ENCODE peak calls at places on chromosomes 7 and 10, in seven cellular contexts. W, C, D, H, S, U and A are unnamed samples.

GRCh38 chr7:64951250-64951848 is 39.5 kb downstream of the ZNF117 start:
- DNase-seq in W (no peak), C (no peak), D (no peak), H (peak), S (no peak), U (peak), A (peak)

GRCh38 chr10:26274391-26274790 is 57.8 kb downstream of the GAD2 start:
- DNase-seq in W (no peak), C (no peak), D (peak), H (no peak), S (no peak), U (no peak), A (no peak)

GRCh38 chr7:66452165-66452564 is 176.5 kb upstream of the KCTD7 start:
- DNase-seq in W (no peak), C (no peak), D (no peak), H (no peak), S (no peak), U (no peak), A (peak)

GRCh38 chr10:89369142-89370105 is 8.4 kb upstream of the IFIT1B start:
- DNase-seq in W (no peak), C (no peak), D (no peak), H (peak), S (no peak), U (peak), A (peak)

GRCh38 chr7:27875832-27876231 is 135.9 kb downstream of the TAX1BP1 start:
- DNase-seq in W (no peak), C (no peak), D (no peak), H (no peak), S (no peak), U (no peak), A (no peak)

GRCh38 chr10:31304261-31304970 is 14.6 kb upstream of the ZEB1 start:
- DNase-seq in W (no peak), C (no peak), D (no peak), H (no peak), S (no peak), U (peak), A (peak)

GRCh38 chr10:106487726-106488125 is 676.8 kb downstream of the SORCS1 start:
- DNase-seq in W (no peak), C (no peak), D (no peak), H (no peak), S (no peak), U (no peak), A (no peak)

GRCh38 chr7:150756858-150757257 is 19.6 kb downstream of the GIMAP5 start:
- DNase-seq in W (no peak), C (no peak), D (no peak), H (peak), S (no peak), U (peak), A (peak)

GRCh38 chr7:142440219-142441073 is 182.6 kb upstream of the PRSS58 start:
- DNase-seq in W (no peak), C (no peak), D (no peak), H (no peak), S (peak), U (peak), A (peak)

GRCh38 chr7:110977127-110977776 is 113.7 kb upstream of the LRRN3 start:
- DNase-seq in W (no peak), C (no peak), D (no peak), H (peak), S (no peak), U (no peak), A (no peak)

GRCh38 chr7:158993591-158993990 is 137.2 kb downstream of the DYNC2I1 start:
- DNase-seq in W (no peak), C (no peak), D (no peak), H (no peak), S (no peak), U (no peak), A (no peak)

GRCh38 chr7:158989006-158989405 is 132.6 kb downstream of the DYNC2I1 start:
- DNase-seq in W (no peak), C (no peak), D (no peak), H (no peak), S (no peak), U (no peak), A (no peak)

GRCh38 chr7:158992759-158993158 is 136.4 kb downstream of the DYNC2I1 start:
- DNase-seq in W (no peak), C (no peak), D (no peak), H (no peak), S (no peak), U (no peak), A (no peak)

GRCh38 chr7:158994687-158995086 is 138.3 kb downstream of the DYNC2I1 start:
- DNase-seq in W (no peak), C (no peak), D (no peak), H (no peak), S (no peak), U (no peak), A (no peak)

DNA sequence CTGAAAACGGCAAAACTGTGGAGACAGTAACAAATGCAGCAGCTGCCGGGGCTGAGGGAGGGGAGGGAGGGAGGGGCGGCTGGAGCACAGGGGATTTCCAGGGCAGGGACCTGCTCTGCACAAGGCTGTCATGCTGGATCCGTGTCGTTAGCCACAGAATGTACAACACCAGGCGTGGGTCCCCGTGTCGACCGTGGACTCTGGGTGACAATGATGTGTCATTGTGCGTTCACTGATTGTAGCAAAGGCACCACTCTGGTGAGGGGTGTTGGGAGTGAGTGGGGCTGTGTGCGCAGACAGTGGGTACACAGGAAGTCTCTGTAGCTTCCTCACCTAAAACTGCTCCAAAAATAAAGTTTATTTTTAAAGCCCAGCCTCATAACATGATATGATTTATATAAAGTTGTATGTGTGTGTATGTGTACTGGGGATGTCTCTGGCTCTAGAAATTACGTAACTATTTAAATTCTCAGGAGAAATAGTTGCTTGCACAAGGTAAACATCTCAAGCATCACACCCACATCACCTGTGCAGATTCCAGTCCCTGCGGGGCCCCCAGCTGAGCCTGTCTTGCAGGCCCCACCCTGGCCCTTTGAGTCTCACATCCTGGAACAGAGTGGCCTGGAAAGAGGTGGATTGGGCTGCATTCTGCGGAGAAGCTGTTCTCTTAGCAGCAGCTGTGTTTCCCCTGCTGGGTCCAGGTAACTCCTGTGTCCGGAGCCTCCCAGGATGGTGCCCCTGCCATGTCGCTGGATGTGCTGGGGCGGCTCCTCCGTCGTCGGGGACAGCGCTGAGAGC is 135.7 kb downstream of the DYNC2I1 start:
- DNase-seq in W (no peak), C (no peak), D (no peak), H (peak), S (no peak), U (no peak), A (no peak)
- H3K4me3 ChIP-seq in W (no peak), C (no peak), D (no peak), H (no peak), S (no peak), U (no peak), A (no peak)

DNA sequence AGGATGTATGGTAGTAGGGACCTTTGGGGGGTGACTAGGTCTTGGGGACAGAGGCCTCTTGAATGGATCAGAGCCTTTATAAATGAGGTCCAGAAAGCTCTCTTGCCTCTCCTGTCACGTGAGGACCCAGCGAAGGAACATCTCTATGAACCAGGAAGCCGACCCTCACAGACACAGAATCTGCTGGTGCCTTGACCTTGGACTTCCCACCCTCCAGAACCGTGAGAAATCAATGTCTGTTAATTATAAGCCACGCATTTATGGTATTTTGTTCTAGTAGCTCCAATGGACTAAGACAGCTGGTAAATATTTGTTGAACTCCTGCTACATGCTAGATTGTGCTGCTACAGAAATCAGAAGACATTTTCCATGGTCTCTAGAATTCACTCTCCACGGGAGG is 276.9 kb downstream of the SFMBT2 start:
- DNase-seq in W (no peak), C (no peak), D (no peak), H (no peak), S (no peak), U (no peak), A (no peak)
- H3K4me3 ChIP-seq in W (no peak), C (no peak), D (no peak), H (no peak), S (no peak), U (no peak), A (no peak)

GRCh38 chr7:121001932-121002754 is 13.6 kb downstream of the CPED1 start:
- DNase-seq in W (no peak), C (no peak), D (no peak), H (no peak), S (no peak), U (peak), A (no peak)

GRCh38 chr7:120998525-120998924 is 10.0 kb downstream of the CPED1 start:
- DNase-seq in W (no peak), C (no peak), D (no peak), H (no peak), S (no peak), U (no peak), A (no peak)

GRCh38 chr7:121001234-121001633 is 12.7 kb downstream of the CPED1 start:
- DNase-seq in W (no peak), C (no peak), D (no peak), H (no peak), S (no peak), U (no peak), A (no peak)

GRCh38 chr7:120998996-120999565 is 10.6 kb downstream of the CPED1 start:
- DNase-seq in W (no peak), C (no peak), D (no peak), H (no peak), S (no peak), U (no peak), A (no peak)

DNA sequence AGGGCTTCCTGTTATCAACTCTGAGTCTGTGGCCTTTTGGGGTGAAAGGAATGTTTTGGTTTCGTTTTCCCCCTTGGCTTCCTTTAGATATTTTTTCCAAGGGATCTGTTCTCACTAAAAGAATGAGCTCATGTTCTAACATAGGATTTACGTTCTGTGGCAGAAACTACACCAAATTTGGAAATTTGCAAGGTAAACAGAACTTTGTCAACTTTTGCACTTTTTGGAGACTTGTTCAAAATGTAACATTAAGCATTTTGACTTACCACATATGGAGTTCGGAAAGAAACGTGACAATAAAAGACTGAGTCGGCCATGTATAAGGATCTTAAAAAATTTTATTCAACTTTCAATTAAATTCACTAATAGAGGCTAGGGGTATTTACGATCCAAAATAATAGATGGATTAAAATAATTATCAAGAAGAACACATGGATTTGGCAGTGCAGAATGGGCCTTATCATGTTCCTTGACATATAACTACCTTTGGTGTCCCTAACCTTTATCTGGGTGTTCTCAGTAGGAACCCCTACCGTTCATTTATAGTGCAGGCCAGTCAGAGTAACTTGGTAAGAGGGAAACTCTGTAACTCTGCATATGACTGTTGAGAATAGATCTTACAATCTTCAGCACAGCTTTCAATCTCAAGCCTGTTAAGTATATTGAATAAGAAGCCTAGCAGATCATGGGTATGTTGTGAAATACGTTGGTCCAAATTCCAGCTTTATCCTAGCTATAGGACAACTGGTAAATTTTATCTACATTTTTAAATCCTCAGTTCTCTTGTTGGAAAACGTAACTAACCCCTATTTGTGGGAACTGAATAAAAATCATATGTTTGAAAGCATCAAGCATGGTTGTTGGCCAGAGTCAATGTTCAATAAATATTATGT is 11.8 kb downstream of the CPED1 start:
- DNase-seq in W (no peak), C (no peak), D (no peak), H (no peak), S (no peak), U (peak), A (peak)
- H3K4me3 ChIP-seq in W (no peak), C (no peak), D (no peak), H (no peak), S (peak), U (peak), A (peak)

GRCh38 chr7:90213521-90213920 is 2.0 kb downstream of the STEAP2 start:
- DNase-seq in W (no peak), C (no peak), D (no peak), H (no peak), S (no peak), U (no peak), A (no peak)
- H3K4me3 ChIP-seq in W (no peak), C (no peak), D (no peak), H (no peak), S (no peak), U (peak), A (no peak)

DNA sequence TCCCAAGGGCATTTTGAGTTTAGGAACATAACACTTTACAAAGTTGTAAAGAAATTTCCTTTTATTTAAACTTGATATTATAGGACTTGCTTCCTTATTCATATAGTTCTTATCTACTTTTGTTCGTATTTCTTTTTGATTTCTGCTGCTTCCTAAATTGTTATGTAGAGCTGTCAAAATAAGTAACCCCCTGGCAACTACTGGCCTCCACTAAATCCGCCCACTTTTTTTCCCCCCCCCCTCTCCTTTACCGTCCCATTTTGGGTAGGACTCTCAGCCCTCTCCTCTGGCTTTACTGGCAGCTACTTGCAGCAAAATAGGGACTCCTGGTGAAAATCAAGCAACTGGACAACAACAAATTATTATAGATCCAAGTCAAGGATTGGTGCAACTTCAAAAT is 1.1 kb downstream of the SP4 start:
- DNase-seq in W (no peak), C (no peak), D (no peak), H (no peak), S (no peak), U (no peak), A (no peak)
- H3K4me3 ChIP-seq in W (peak), C (peak), D (no peak), H (peak), S (peak), U (peak), A (peak)

GRCh38 chr10:126876456-126876855 is 28.8 kb upstream of the DOCK1 start:
- DNase-seq in W (no peak), C (no peak), D (no peak), H (no peak), S (no peak), U (no peak), A (no peak)
- H3K4me3 ChIP-seq in W (no peak), C (no peak), D (no peak), H (no peak), S (no peak), U (no peak), A (no peak)

DNA sequence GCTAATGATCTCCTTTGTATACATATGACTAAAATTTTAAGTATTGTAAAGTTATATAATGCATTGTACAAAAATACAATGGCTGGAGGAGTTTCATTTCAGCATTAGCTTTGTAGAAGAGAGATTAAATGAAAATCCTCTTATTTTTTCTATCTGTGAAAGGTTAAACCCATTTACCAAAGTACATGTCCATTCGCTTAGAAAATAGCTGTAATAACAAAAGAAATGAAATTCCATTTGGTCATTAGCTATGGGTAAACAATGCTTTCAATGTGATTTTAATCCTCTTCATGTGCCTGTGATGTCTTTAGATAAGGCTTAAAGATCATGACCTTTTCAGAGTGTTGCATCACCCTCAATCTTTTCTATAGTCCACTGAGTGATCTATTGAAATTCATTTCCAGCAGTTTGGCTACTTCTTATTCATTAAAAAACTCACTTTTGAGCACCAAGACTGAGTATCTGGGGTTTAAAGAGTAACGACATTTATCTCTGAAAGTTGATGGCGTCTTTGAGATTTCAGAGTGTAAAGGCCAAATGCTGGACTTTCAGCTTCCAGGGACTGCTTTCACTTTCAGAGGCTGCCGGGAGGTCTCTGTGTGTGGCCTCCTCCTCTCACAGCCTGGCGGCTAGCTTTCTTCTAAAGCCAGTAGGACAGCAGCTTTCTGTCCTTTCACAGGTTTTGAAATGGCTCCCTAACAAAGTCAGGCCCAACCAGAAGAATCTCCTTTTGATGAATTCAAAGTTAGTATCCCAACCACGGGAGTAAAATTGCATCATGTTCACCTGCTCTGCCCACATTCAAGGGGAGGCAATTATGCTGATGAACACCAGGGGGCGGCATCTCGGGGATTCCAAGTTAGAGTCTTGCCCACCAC is 701.4 kb upstream of the COBL start:
- DNase-seq in W (no peak), C (peak), D (peak), H (no peak), S (no peak), U (no peak), A (no peak)
- H3K4me3 ChIP-seq in W (no peak), C (peak), D (no peak), H (no peak), S (no peak), U (no peak), A (no peak)

GRCh38 chr7:50359258-50359994 is 54.9 kb downstream of the IKZF1 start:
- DNase-seq in W (no peak), C (no peak), D (no peak), H (no peak), S (no peak), U (no peak), A (no peak)

GRCh38 chr7:50362142-50362541 is 57.6 kb downstream of the IKZF1 start:
- DNase-seq in W (no peak), C (no peak), D (no peak), H (no peak), S (no peak), U (no peak), A (no peak)

GRCh38 chr7:50358306-50358705 is 53.8 kb downstream of the IKZF1 start:
- DNase-seq in W (no peak), C (no peak), D (no peak), H (no peak), S (no peak), U (no peak), A (no peak)

GRCh38 chr7:50358808-50359207 is 54.3 kb downstream of the IKZF1 start:
- DNase-seq in W (no peak), C (no peak), D (no peak), H (no peak), S (no peak), U (no peak), A (no peak)

DNA sequence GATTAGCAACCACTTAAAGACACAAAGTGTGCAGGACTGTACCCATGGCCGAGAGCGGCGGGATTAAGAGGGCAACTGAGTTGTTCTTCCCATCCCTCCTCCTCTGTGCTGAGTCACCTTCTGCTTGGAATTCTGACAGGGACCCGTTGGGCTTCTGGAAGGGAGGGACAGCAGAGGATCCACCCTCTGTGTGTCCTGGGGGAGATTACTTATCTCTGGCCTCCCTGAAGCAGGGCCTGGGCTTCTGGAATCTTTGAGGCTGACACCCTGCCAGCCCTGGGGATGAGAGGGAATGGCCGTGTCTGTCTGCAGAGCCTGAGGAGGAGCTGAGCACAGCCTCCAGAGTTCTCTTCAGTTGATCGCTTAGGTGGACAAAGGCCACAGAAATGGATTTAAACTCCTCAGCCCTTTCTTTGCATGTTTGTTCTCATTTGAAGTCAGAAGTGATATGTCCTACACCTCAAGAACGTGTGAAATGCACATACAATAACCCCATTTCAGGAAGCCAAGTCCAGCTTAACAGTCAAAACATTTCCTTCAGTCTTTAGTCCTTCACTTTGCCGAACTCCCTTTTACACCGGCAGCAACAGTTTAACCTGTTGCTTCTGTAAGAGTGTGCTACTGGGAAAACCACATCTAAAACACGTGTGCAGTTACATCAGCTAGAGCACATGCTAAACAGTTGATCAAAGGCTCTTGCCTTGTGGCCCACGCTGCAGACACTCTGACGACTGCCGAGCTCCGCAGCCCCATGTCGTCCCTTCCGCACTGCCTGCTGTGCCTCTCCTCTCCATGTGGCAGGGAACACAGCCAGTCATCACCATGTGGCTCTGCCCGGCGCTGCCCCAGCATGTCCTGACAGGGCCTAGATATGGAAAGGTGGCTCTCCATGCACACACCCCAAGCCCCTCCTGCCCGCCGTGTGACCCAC is 55.7 kb downstream of the IKZF1 start:
- DNase-seq in W (peak), C (no peak), D (no peak), H (peak), S (no peak), U (no peak), A (peak)
- H3K4me3 ChIP-seq in W (peak), C (no peak), D (no peak), H (peak), S (no peak), U (no peak), A (no peak)

GRCh38 chr7:54663603-54664234 is 95.3 kb downstream of the SEC61G start:
- DNase-seq in W (no peak), C (no peak), D (no peak), H (no peak), S (no peak), U (no peak), A (no peak)
- H3K4me3 ChIP-seq in W (no peak), C (peak), D (no peak), H (no peak), S (no peak), U (no peak), A (no peak)